ENCODE peak calls at places on chromosomes 7 and 10, in seven cellular contexts. One of them, this sample, is unnamed.

GRCh38 chr10:106566871-106567270 is 597.6 kb downstream of the SORCS1 start:
- DNase-seq in prostate gland: peak; percentile 10
- DNase-seq in sigmoid colon: no peak
- DNase-seq in HepG2: no peak
- DNase-seq in fibroblast of the aortic adventitia: no peak
- DNase-seq in AG10803: peak; percentile 35
- DNase-seq in astrocyte of the spinal cord: no peak
- DNase-seq in this sample: peak; percentile 58

GRCh38 chr7:121116399-121116798 is 127.9 kb downstream of the CPED1 start:
- DNase-seq in prostate gland: no peak
- DNase-seq in sigmoid colon: no peak
- DNase-seq in HepG2: no peak
- DNase-seq in fibroblast of the aortic adventitia: no peak
- DNase-seq in AG10803: peak; percentile 46
- DNase-seq in astrocyte of the spinal cord: no peak
- DNase-seq in this sample: no peak

GRCh38 chr10:109978481-109978880 is 29.3 kb upstream of the ADD3 start:
- DNase-seq in prostate gland: no peak
- DNase-seq in sigmoid colon: no peak
- DNase-seq in HepG2: peak; percentile 29
- DNase-seq in fibroblast of the aortic adventitia: peak; percentile 86
- DNase-seq in AG10803: peak; percentile 62
- DNase-seq in astrocyte of the spinal cord: peak; percentile 48
- DNase-seq in this sample: peak; percentile 85

GRCh38 chr7:4816419-4817080 is 41.1 kb downstream of the AP5Z1 start:
- DNase-seq in prostate gland: no peak
- DNase-seq in sigmoid colon: no peak
- DNase-seq in HepG2: no peak
- DNase-seq in fibroblast of the aortic adventitia: no peak
- DNase-seq in AG10803: no peak
- DNase-seq in astrocyte of the spinal cord: no peak
- DNase-seq in this sample: no peak

GRCh38 chr10:97928897-97929296 is 79.3 kb downstream of the GOLGA7B start:
- DNase-seq in prostate gland: no peak
- DNase-seq in sigmoid colon: no peak
- DNase-seq in HepG2: no peak
- DNase-seq in fibroblast of the aortic adventitia: no peak
- DNase-seq in AG10803: no peak
- DNase-seq in astrocyte of the spinal cord: no peak
- DNase-seq in this sample: no peak

GRCh38 chr7:111806232-111806631 is 243.9 kb upstream of the IMMP2L start:
- DNase-seq in prostate gland: no peak
- DNase-seq in sigmoid colon: no peak
- DNase-seq in HepG2: no peak
- DNase-seq in fibroblast of the aortic adventitia: no peak
- DNase-seq in AG10803: no peak
- DNase-seq in astrocyte of the spinal cord: no peak
- DNase-seq in this sample: no peak

GRCh38 chr7:138032186-138032585 is 30.3 kb upstream of the CREB3L2 start:
- DNase-seq in prostate gland: no peak
- DNase-seq in sigmoid colon: no peak
- DNase-seq in HepG2: no peak
- DNase-seq in fibroblast of the aortic adventitia: no peak
- DNase-seq in AG10803: no peak
- DNase-seq in astrocyte of the spinal cord: no peak
- DNase-seq in this sample: no peak

GRCh38 chr7:29239638-29240037 is 45.1 kb downstream of the CHN2 start:
- DNase-seq in prostate gland: no peak
- DNase-seq in sigmoid colon: no peak
- DNase-seq in HepG2: no peak
- DNase-seq in fibroblast of the aortic adventitia: peak; percentile 58
- DNase-seq in AG10803: no peak
- DNase-seq in astrocyte of the spinal cord: no peak
- DNase-seq in this sample: no peak

GRCh38 chr10:18345308-18345707 is 205.1 kb downstream of the CACNB2 start:
- DNase-seq in prostate gland: no peak
- DNase-seq in sigmoid colon: no peak
- DNase-seq in HepG2: no peak
- DNase-seq in fibroblast of the aortic adventitia: no peak
- DNase-seq in AG10803: no peak
- DNase-seq in astrocyte of the spinal cord: no peak
- DNase-seq in this sample: no peak

GRCh38 chr7:139586286-139586685 is 62.8 kb downstream of the CLEC2L start:
- DNase-seq in prostate gland: no peak
- DNase-seq in sigmoid colon: no peak
- DNase-seq in HepG2: no peak
- DNase-seq in fibroblast of the aortic adventitia: no peak
- DNase-seq in AG10803: no peak
- DNase-seq in astrocyte of the spinal cord: no peak
- DNase-seq in this sample: no peak

GRCh38 chr7:45971661-45972175 is 50.6 kb upstream of the IGFBP3 start:
- DNase-seq in prostate gland: no peak
- DNase-seq in sigmoid colon: no peak
- DNase-seq in HepG2: no peak
- DNase-seq in fibroblast of the aortic adventitia: no peak
- DNase-seq in AG10803: no peak
- DNase-seq in astrocyte of the spinal cord: no peak
- DNase-seq in this sample: no peak

GRCh38 chr10:129962092-129962494 is 2.0 kb downstream of the EBF3 start:
- DNase-seq in prostate gland: no peak
- DNase-seq in sigmoid colon: peak; percentile 58
- DNase-seq in HepG2: no peak
- DNase-seq in fibroblast of the aortic adventitia: peak; percentile 63
- DNase-seq in AG10803: no peak
- DNase-seq in astrocyte of the spinal cord: no peak
- DNase-seq in this sample: no peak

GRCh38 chr7:132145466-132145865 is 430.8 kb downstream of the PLXNA4 start:
- DNase-seq in prostate gland: no peak
- DNase-seq in sigmoid colon: no peak
- DNase-seq in HepG2: no peak
- DNase-seq in fibroblast of the aortic adventitia: peak; percentile 93
- DNase-seq in AG10803: peak; percentile 89
- DNase-seq in astrocyte of the spinal cord: peak; percentile 91
- DNase-seq in this sample: peak; percentile 66

GRCh38 chr7:33982425-33982786 is 77.1 kb downstream of the BMPER start:
- DNase-seq in prostate gland: no peak
- DNase-seq in sigmoid colon: no peak
- DNase-seq in HepG2: no peak
- DNase-seq in fibroblast of the aortic adventitia: peak; percentile 82
- DNase-seq in AG10803: no peak
- DNase-seq in astrocyte of the spinal cord: peak; percentile 50
- DNase-seq in this sample: peak; percentile 81

GRCh38 chr10:27319752-27320561 is 79.4 kb upstream of the ACBD5 start:
- DNase-seq in prostate gland: peak; percentile 58
- DNase-seq in sigmoid colon: peak; percentile 74
- DNase-seq in HepG2: no peak
- DNase-seq in fibroblast of the aortic adventitia: peak; percentile 60
- DNase-seq in AG10803: peak; percentile 1
- DNase-seq in astrocyte of the spinal cord: peak; percentile 37
- DNase-seq in this sample: peak; percentile 1
- H3K4me3 ChIP-seq in prostate gland: peak overlapping the region; percentile 19
- H3K4me3 ChIP-seq in sigmoid colon: peak overlapping the region; percentile 39
- H3K4me3 ChIP-seq in HepG2: no peak overlapping the region
- H3K4me3 ChIP-seq in fibroblast of the aortic adventitia: peak overlapping the region; percentile 42
- H3K4me3 ChIP-seq in AG10803: peak overlapping the region; percentile 3
- H3K4me3 ChIP-seq in astrocyte of the spinal cord: peak overlapping the region; percentile 28
- H3K4me3 ChIP-seq in this sample: peak overlapping the region; percentile 36

DNA sequence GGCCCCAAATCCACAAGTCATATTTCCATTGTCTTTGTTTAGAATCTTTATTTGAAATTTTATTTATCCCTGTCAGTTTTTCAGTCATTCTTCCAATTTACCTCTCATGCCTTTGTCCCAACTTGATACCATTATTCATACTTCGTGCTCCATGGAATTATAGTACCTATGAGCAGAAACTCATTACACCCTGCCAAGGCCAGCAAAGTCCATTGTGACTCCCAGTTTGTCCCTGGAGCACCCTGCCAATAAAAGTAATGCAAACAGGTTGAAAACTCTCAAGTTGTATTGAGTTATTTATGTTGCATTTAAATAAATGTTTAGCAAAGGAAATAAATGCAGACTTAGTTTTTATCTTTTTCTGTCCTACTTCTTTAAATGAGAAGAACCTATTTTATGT is 19.3 kb downstream of the PCGF5 start:
- DNase-seq in prostate gland: no peak
- DNase-seq in sigmoid colon: no peak
- DNase-seq in HepG2: no peak
- DNase-seq in fibroblast of the aortic adventitia: no peak
- DNase-seq in AG10803: no peak
- DNase-seq in astrocyte of the spinal cord: no peak
- DNase-seq in this sample: no peak
- TF ChIP-seq CTCF in prostate gland: no peak
- TF ChIP-seq CTCF in sigmoid colon: no peak
- TF ChIP-seq CTCF in HepG2: no peak
- TF ChIP-seq CTCF in fibroblast of the aortic adventitia: no peak
- TF ChIP-seq CTCF in AG10803: no peak
- TF ChIP-seq CTCF in astrocyte of the spinal cord: no peak
- TF ChIP-seq CTCF in this sample: no peak

DNA sequence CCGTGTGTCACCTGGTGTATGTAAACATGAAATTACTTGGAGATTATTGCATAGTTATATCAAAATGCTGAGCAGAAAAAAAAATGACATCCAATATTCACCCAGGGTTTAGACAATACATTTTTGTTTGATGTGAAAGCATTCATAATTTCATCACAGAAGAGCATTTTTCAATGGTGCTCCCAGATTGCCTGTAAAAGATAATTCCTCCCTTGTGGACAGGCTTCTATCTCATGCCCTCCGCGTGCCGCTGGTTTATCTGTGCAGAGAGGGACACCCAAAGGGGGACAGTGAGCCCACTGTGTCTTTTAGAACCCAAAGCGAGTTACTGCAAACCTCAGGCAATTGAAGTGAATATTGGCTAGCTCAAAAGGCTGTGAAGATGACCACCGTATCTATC is 126.2 kb upstream of the KLF6 start:
- DNase-seq in prostate gland: no peak
- DNase-seq in sigmoid colon: no peak
- DNase-seq in HepG2: no peak
- DNase-seq in fibroblast of the aortic adventitia: no peak
- DNase-seq in AG10803: no peak
- DNase-seq in astrocyte of the spinal cord: no peak
- DNase-seq in this sample: no peak
- H3K4me3 ChIP-seq in prostate gland: no peak overlapping the region
- H3K4me3 ChIP-seq in sigmoid colon: no peak overlapping the region
- H3K4me3 ChIP-seq in HepG2: no peak overlapping the region
- H3K4me3 ChIP-seq in fibroblast of the aortic adventitia: no peak overlapping the region
- H3K4me3 ChIP-seq in AG10803: no peak overlapping the region
- H3K4me3 ChIP-seq in astrocyte of the spinal cord: no peak overlapping the region
- H3K4me3 ChIP-seq in this sample: no peak overlapping the region

DNA sequence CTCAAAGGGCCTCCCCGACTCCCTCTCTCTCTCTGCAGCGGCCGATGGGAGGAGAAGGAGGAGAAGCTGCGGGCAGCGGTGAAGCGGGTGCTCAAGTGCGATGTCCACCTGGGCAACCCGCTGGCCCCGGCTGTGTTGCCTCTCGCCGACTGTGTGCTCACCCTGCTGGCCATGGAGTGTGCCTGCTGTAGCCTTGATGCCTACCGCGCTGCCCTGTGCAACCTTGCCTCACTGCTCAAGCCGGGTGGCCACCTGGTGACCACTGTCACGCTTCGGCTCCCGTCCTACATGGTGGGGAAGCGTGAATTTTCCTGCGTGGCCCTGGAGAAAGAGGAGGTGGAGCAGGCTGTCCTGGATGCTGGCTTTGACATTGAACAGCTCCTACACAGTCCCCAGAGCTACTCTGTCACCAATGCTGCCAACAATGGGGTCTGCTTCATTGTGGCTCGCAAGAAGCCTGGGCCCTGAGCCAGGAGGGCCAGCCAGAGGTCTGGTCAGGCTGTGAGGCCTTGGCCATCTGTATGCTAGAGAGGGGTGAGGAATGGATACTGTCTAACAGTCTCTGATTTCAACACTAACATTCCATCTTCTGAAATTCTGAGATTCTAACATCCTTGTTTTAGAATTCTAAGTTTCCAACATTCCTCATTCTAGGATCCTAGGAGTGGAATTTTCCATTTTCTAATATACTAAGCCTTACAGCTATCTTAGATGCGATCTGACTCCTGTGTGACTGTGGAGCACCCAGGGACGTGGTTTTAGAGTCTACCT is 3.6 kb downstream of the INMT start:
- DNase-seq in prostate gland: no peak
- DNase-seq in sigmoid colon: peak; percentile 93
- DNase-seq in HepG2: no peak
- DNase-seq in fibroblast of the aortic adventitia: peak; percentile 77
- DNase-seq in AG10803: peak; percentile 75
- DNase-seq in astrocyte of the spinal cord: no peak
- DNase-seq in this sample: peak; percentile 60
- TF ChIP-seq CTCF in prostate gland: no peak
- TF ChIP-seq CTCF in sigmoid colon: no peak
- TF ChIP-seq CTCF in HepG2: no peak
- TF ChIP-seq CTCF in fibroblast of the aortic adventitia: no peak
- TF ChIP-seq CTCF in AG10803: no peak
- TF ChIP-seq CTCF in astrocyte of the spinal cord: no peak
- TF ChIP-seq CTCF in this sample: no peak

GRCh38 chr10:92850186-92850585 is 1.9 kb downstream of the EXOC6 start:
- DNase-seq in prostate gland: no peak
- DNase-seq in sigmoid colon: no peak
- DNase-seq in HepG2: no peak
- DNase-seq in fibroblast of the aortic adventitia: no peak
- DNase-seq in AG10803: no peak
- DNase-seq in astrocyte of the spinal cord: no peak
- DNase-seq in this sample: peak; percentile 41
- H3K4me3 ChIP-seq in prostate gland: no peak overlapping the region
- H3K4me3 ChIP-seq in sigmoid colon: no peak overlapping the region
- H3K4me3 ChIP-seq in HepG2: peak overlapping the region; percentile 96
- H3K4me3 ChIP-seq in fibroblast of the aortic adventitia: no peak overlapping the region
- H3K4me3 ChIP-seq in AG10803: no peak overlapping the region
- H3K4me3 ChIP-seq in astrocyte of the spinal cord: no peak overlapping the region
- H3K4me3 ChIP-seq in this sample: no peak overlapping the region

DNA sequence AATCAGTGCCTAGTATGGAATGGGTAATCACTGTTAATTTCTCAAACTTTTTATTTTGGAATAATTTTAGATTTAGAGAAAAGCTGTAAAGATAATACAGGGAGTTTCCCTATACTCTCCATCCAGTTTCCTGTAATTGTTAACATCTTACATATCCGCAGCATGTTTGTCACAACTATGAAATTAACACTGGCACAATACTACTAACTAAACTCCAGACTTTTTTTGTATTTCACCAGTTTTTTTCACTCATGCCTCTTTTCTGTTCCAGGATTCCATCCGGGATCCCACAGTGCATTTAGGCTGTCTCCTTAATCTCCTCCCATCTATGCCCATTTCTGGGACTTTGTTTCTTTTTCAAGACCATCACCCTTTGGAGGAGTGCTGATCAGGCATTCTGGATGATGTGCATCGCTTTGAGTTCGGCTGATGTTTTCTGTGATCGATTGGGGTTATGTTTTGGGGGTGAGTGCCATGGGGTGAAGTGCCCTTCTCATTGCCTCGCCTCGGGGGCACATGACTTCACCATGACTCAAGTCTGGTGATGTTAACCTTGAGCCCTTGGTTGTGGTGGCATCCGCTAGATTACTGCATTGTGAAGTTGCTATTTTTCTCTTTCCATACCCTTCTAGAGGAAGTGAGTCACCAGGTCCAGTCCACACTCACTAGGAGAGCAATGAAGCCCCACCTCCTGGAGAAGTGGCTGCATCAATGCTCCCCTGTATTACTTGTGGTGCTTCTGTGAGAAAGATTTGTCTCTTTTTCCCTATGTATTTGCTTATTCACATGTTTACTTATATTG is 43.9 kb upstream of the GRB10 start:
- DNase-seq in prostate gland: no peak
- DNase-seq in sigmoid colon: no peak
- DNase-seq in HepG2: peak; percentile 78
- DNase-seq in fibroblast of the aortic adventitia: peak; percentile 78
- DNase-seq in AG10803: peak; percentile 69
- DNase-seq in astrocyte of the spinal cord: peak; percentile 90
- DNase-seq in this sample: peak; percentile 91
- TF ChIP-seq CTCF in prostate gland: no peak
- TF ChIP-seq CTCF in sigmoid colon: no peak
- TF ChIP-seq CTCF in HepG2: no peak
- TF ChIP-seq CTCF in fibroblast of the aortic adventitia: peak; percentile 10
- TF ChIP-seq CTCF in AG10803: peak; percentile 15
- TF ChIP-seq CTCF in astrocyte of the spinal cord: peak; percentile 22
- TF ChIP-seq CTCF in this sample: peak; percentile 10

GRCh38 chr10:6778992-6779701 is 199.1 kb upstream of the PRKCQ start:
- DNase-seq in prostate gland: peak; percentile 11
- DNase-seq in sigmoid colon: no peak
- DNase-seq in HepG2: no peak
- DNase-seq in fibroblast of the aortic adventitia: peak; percentile 92
- DNase-seq in AG10803: peak; percentile 95
- DNase-seq in astrocyte of the spinal cord: peak; percentile 95
- DNase-seq in this sample: peak; percentile 98
- H3K4me3 ChIP-seq in prostate gland: no peak overlapping the region
- H3K4me3 ChIP-seq in sigmoid colon: no peak overlapping the region
- H3K4me3 ChIP-seq in HepG2: no peak overlapping the region
- H3K4me3 ChIP-seq in fibroblast of the aortic adventitia: no peak overlapping the region
- H3K4me3 ChIP-seq in AG10803: no peak overlapping the region
- H3K4me3 ChIP-seq in astrocyte of the spinal cord: no peak overlapping the region
- H3K4me3 ChIP-seq in this sample: no peak overlapping the region

This sample was measured in foreskin fibroblast.